ENCODE peak calls at places on chromosomes 12 and 14, in five cellular contexts. K is gastrocnemius medialis, D is spleen, L is upper lobe of right lung, Z is cardiac fibroblast. O is an unnamed sample.
A peak's percentile ranks its signal among the peaks of the same experiment; 100 is the strongest.

GRCh38 chr12:57835366-57836288 is 10.9 kb downstream of the CTDSP2 start:
- DNase-seq in K (no peak), Z (no peak), D (no peak), L (no peak), O (peak; percentile 68)

GRCh38 chr14:69532561-69533335 is 41.9 kb downstream of the CCDC177 start:
- DNase-seq in D (no peak), L (no peak), K (no peak), Z (no peak), O (no peak)

GRCh38 chr12:56188116-56188785 is 1.0 kb downstream of the SMARCC2 start:
- DNase-seq in D (no peak), Z (no peak), K (no peak), L (no peak), O (no peak)

GRCh38 chr12:15584366-15585041 is 204.7 kb downstream of the EPS8 start:
- DNase-seq in D (no peak), Z (peak; percentile 91), K (no peak), L (no peak), O (peak; percentile 86)

GRCh38 chr12:42759622-42760273 is 170.2 kb upstream of the PRICKLE1 start:
- DNase-seq in Z (peak; percentile 93), K (peak; percentile 81), L (peak; percentile 64), D (no peak), O (peak; percentile 80)

GRCh38 chr14:72680853-72681640 is 212.9 kb downstream of the DPF3 start:
- DNase-seq in K (no peak), L (no peak), D (no peak), Z (no peak), O (no peak)

GRCh38 chr12:118307069-118307954 is 65.4 kb downstream of the TAOK3 start:
- DNase-seq in D (no peak), L (no peak), K (no peak), Z (peak; percentile 86), O (peak; percentile 95)

GRCh38 chr12:113461666-113462065 is 10.0 kb downstream of the LHX5 start:
- DNase-seq in D (no peak), K (no peak), L (no peak), Z (peak; percentile 31), O (peak; percentile 25)

GRCh38 chr14:35134329-35135123 is 12.2 kb downstream of the PRORP start:
- DNase-seq in Z (no peak), L (no peak), D (no peak), K (no peak), O (no peak)

GRCh38 chr12:94769746-94770396 is 119.5 kb upstream of the TMCC3 start:
- DNase-seq in K (no peak), L (no peak), D (no peak), Z (no peak), O (no peak)

GRCh38 chr12:80268924-80269749 is 169.8 kb downstream of the OTOGL start:
- DNase-seq in L (no peak), D (no peak), K (no peak), Z (peak; percentile 39), O (peak; percentile 75)

GRCh38 chr12:89873745-89874144 is 165.1 kb upstream of the ATP2B1 start:
- DNase-seq in Z (peak; percentile 40), D (no peak), K (no peak), L (no peak), O (peak; percentile 20)

GRCh38 chr14:37172024-37172869 is at the start of gene SLC25A21:
- DNase-seq in L (peak; percentile 90), D (peak; percentile 77), Z (peak; percentile 69), K (peak; percentile 67), O (peak; percentile 79)

GRCh38 chr12:116142936-116143882 is 134.3 kb downstream of the MED13L start:
- DNase-seq in L (no peak), Z (peak; percentile 78), D (no peak), K (no peak), O (peak; percentile 75)

GRCh38 chr12:80472912-80473500 is 29.0 kb downstream of the PTPRQ start:
- DNase-seq in D (no peak), L (no peak), K (no peak), Z (peak; percentile 84), O (peak; percentile 78)

GRCh38 chr14:88386395-88386794 is 938 bp downstream of the SPATA7 start:
- DNase-seq in L (no peak), K (no peak), D (no peak), Z (no peak), O (no peak)

GRCh38 chr14:88829188-88829587 is 4.7 kb downstream of the TTC8 start:
- DNase-seq in Z (no peak), K (no peak), L (no peak), D (no peak), O (no peak)

GRCh38 chr12:52637299-52637698 is 14.7 kb downstream of the KRT2 start:
- DNase-seq in L (no peak), D (no peak), Z (no peak), K (no peak), O (no peak)

GRCh38 chr12:98578821-98579220 is 14.7 kb upstream of the SLC25A3 start:
- DNase-seq in D (no peak), L (no peak), Z (no peak), K (no peak), O (no peak)

GRCh38 chr14:73633517-73634332 is 11.1 kb upstream of the DNAL1 start:
- DNase-seq in L (peak; percentile 84), K (peak; percentile 65), Z (peak; percentile 83), D (peak; percentile 87), O (peak; percentile 65)

GRCh38 chr14:91509083-91509877 is 830 bp downstream of the PPP4R3A start:
- DNase-seq in D (peak; percentile 90), K (peak; percentile 31), L (peak; percentile 78), Z (peak; percentile 20), O (peak; percentile 16)

GRCh38 chr12:113049976-113050742 is 6.4 kb upstream of the DTX1 start:
- DNase-seq in D (no peak), K (no peak), L (peak; percentile 65), Z (peak; percentile 25), O (no peak)

GRCh38 chr12:54421175-54421872 is 2.3 kb upstream of the ITGA5 start:
- DNase-seq in D (no peak), Z (no peak), L (no peak), K (peak; percentile 85), O (no peak)

GRCh38 chr14:39015964-39016577 is 87.0 kb downstream of the SEC23A start:
- DNase-seq in Z (peak; percentile 30), K (no peak), L (no peak), D (no peak), O (peak; percentile 51)

GRCh38 chr14:106024983-106025604 is 498.7 kb downstream of the TMEM121 start:
- DNase-seq in D (no peak), K (no peak), Z (no peak), L (no peak), O (no peak)

GRCh38 chr12:80045594-80045993 is 53.7 kb upstream of the OTOGL start:
- DNase-seq in D (no peak), K (no peak), L (no peak), Z (peak; percentile 24), O (peak; percentile 70)

GRCh38 chr12:102833687-102834435 is 83.2 kb downstream of the PAH start:
- DNase-seq in D (no peak), K (no peak), L (no peak), Z (no peak), O (no peak)

GRCh38 chr12:10607885-10608458 is 5.4 kb downstream of the MAGOHB start:
- DNase-seq in K (no peak), D (no peak), Z (peak; percentile 42), L (no peak), O (peak; percentile 26)

GRCh38 chr14:37122919-37123639 is 49.3 kb downstream of the SLC25A21 start:
- DNase-seq in K (no peak), Z (no peak), L (no peak), D (no peak), O (no peak)

GRCh38 chr12:120534703-120535655 is 823 bp downstream of the RNF10 start:
- DNase-seq in D (peak; percentile 91), K (peak; percentile 41), Z (peak; percentile 70), L (peak; percentile 77), O (peak; percentile 76)

GRCh38 chr14:96497087-96497486 is 5.1 kb upstream of the PAPOLA start:
- DNase-seq in Z (no peak), D (no peak), L (no peak), K (no peak), O (no peak)

GRCh38 chr12:119145367-119145766 is 33.4 kb upstream of the HSPB8 start:
- DNase-seq in D (no peak), Z (no peak), L (no peak), K (no peak), O (no peak)

GRCh38 chr12:46395308-46395707 is 22.7 kb upstream of the SLC38A2 start:
- DNase-seq in D (no peak), Z (peak; percentile 54), L (no peak), K (no peak), O (no peak)

GRCh38 chr12:8780389-8780788 is 42.0 kb upstream of the A2ML1 start:
- DNase-seq in L (no peak), Z (peak; percentile 60), K (no peak), D (no peak), O (peak; percentile 35)

GRCh38 chr12:50933459-50934124 is 18.8 kb upstream of the HIGD1C start:
- DNase-seq in Z (peak; percentile 47), D (no peak), K (no peak), L (no peak), O (no peak)

GRCh38 chr12:80551897-80552296 is 107.9 kb downstream of the PTPRQ start:
- DNase-seq in K (no peak), L (no peak), Z (peak; percentile 91), D (no peak), O (peak; percentile 95)

GRCh38 chr14:80133457-80133856 is 77.8 kb downstream of the DIO2 start:
- DNase-seq in L (no peak), Z (no peak), D (no peak), K (no peak), O (no peak)

GRCh38 chr14:23559921-23560520 is 4.0 kb downstream of the THTPA start:
- DNase-seq in L (no peak), D (no peak), K (no peak), Z (no peak), O (no peak)
- TF ChIP-seq CTCF in L (no peak), D (no peak), K (no peak), Z (no peak), O (no peak)

GRCh38 chr14:46490150-46490769 is 161.3 kb downstream of the RPL10L start:
- DNase-seq in K (no peak), D (no peak), L (no peak), Z (no peak), O (no peak)
- H3K4me3 ChIP-seq in K (no peak overlapping the region), D (no peak overlapping the region), L (peak overlapping the region; percentile 29), Z (no peak overlapping the region), O (no peak overlapping the region)

DNA sequence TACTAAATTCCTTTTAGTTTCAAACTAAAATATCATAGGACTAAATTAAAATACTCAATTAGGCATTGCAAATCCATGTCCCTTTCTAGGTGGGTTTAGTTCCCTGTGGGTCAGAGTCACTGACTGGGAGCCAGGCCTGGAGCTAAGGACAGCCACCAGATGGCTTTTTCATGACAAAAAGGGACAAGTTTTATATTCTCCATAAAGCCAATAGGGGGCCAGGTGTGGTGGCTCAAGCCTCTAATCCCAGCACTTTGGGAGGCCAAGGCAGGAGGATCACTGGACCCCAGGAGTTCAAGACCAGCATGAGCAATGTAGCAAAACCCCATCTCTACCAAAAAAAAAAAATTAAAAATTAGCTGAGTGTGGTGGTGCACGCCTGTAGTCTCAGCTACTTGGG is 35.4 kb upstream of the EIF5 start:
- DNase-seq in Z (no peak), K (no peak), L (no peak), D (peak; percentile 10), O (no peak)
- TF ChIP-seq CTCF in Z (no peak), K (no peak), L (no peak), D (no peak), O (no peak)

GRCh38 chr14:65941091-65941490 is 528.6 kb downstream of the FUT8 start:
- DNase-seq in K (no peak), D (no peak), Z (no peak), L (no peak), O (no peak)
- H3K4me3 ChIP-seq in K (no peak overlapping the region), D (no peak overlapping the region), Z (no peak overlapping the region), L (no peak overlapping the region), O (no peak overlapping the region)

O was measured in AG10803.